ENCODE peak calls at places on chromosome 11, in nine cellular contexts. One of them, this sample, is unnamed.
A peak's percentile ranks its signal among the peaks of the same experiment; 100 is the strongest.

GRCh38 chr11:102733232-102733875 is 8.6 kb upstream of the MMP8 start:
- DNase-seq in pancreas: peak; percentile 47
- DNase-seq in CD8-positive, alpha-beta T cell: no peak
- DNase-seq in astrocyte of the spinal cord: peak; percentile 39
- DNase-seq in OCI-LY7: peak; percentile 56
- DNase-seq in heart right ventricle: no peak
- DNase-seq in ovary: no peak
- DNase-seq in hepatocyte: peak; percentile 83
- DNase-seq in transverse colon: peak; percentile 72
- DNase-seq in this sample: no peak

GRCh38 chr11:77084581-77085191 is 17.9 kb downstream of the CAPN5 start:
- DNase-seq in CD8-positive, alpha-beta T cell: no peak
- DNase-seq in ovary: peak; percentile 22
- DNase-seq in OCI-LY7: no peak
- DNase-seq in transverse colon: peak; percentile 8
- DNase-seq in pancreas: no peak
- DNase-seq in heart right ventricle: no peak
- DNase-seq in hepatocyte: no peak
- DNase-seq in astrocyte of the spinal cord: no peak
- DNase-seq in this sample: no peak

GRCh38 chr11:10805741-10806140 is 3.0 kb downstream of the EIF4G2 start:
- DNase-seq in ovary: no peak
- DNase-seq in transverse colon: no peak
- DNase-seq in pancreas: no peak
- DNase-seq in OCI-LY7: no peak
- DNase-seq in hepatocyte: no peak
- DNase-seq in heart right ventricle: no peak
- DNase-seq in astrocyte of the spinal cord: no peak
- DNase-seq in CD8-positive, alpha-beta T cell: no peak
- DNase-seq in this sample: no peak

GRCh38 chr11:131864205-131864604 is 493.8 kb downstream of the NTM start:
- DNase-seq in transverse colon: no peak
- DNase-seq in astrocyte of the spinal cord: no peak
- DNase-seq in OCI-LY7: no peak
- DNase-seq in ovary: no peak
- DNase-seq in hepatocyte: no peak
- DNase-seq in pancreas: no peak
- DNase-seq in CD8-positive, alpha-beta T cell: no peak
- DNase-seq in heart right ventricle: no peak
- DNase-seq in this sample: no peak

GRCh38 chr11:120142072-120142423 is 4.1 kb upstream of the TRIM29 start:
- DNase-seq in astrocyte of the spinal cord: no peak
- DNase-seq in OCI-LY7: no peak
- DNase-seq in CD8-positive, alpha-beta T cell: no peak
- DNase-seq in transverse colon: no peak
- DNase-seq in ovary: no peak
- DNase-seq in pancreas: no peak
- DNase-seq in heart right ventricle: no peak
- DNase-seq in hepatocyte: no peak
- DNase-seq in this sample: no peak

GRCh38 chr11:2153581-2154194 is 7.3 kb downstream of the INS start:
- DNase-seq in transverse colon: no peak
- DNase-seq in astrocyte of the spinal cord: no peak
- DNase-seq in pancreas: no peak
- DNase-seq in OCI-LY7: no peak
- DNase-seq in ovary: no peak
- DNase-seq in CD8-positive, alpha-beta T cell: no peak
- DNase-seq in heart right ventricle: no peak
- DNase-seq in hepatocyte: no peak
- DNase-seq in this sample: no peak

GRCh38 chr11:109853156-109853776 is 239.9 kb upstream of the ZC3H12C start:
- DNase-seq in ovary: no peak
- DNase-seq in CD8-positive, alpha-beta T cell: no peak
- DNase-seq in astrocyte of the spinal cord: peak; percentile 88
- DNase-seq in OCI-LY7: peak; percentile 47
- DNase-seq in hepatocyte: peak; percentile 51
- DNase-seq in heart right ventricle: no peak
- DNase-seq in pancreas: no peak
- DNase-seq in transverse colon: no peak
- DNase-seq in this sample: peak; percentile 40

GRCh38 chr11:127362754-127363153 is 362.2 kb upstream of the KIRREL3 start:
- DNase-seq in hepatocyte: no peak
- DNase-seq in OCI-LY7: no peak
- DNase-seq in transverse colon: no peak
- DNase-seq in heart right ventricle: no peak
- DNase-seq in ovary: no peak
- DNase-seq in pancreas: no peak
- DNase-seq in CD8-positive, alpha-beta T cell: no peak
- DNase-seq in astrocyte of the spinal cord: no peak
- DNase-seq in this sample: no peak

GRCh38 chr11:11738370-11738769 is 103.4 kb upstream of the USP47 start:
- DNase-seq in pancreas: no peak
- DNase-seq in astrocyte of the spinal cord: no peak
- DNase-seq in heart right ventricle: no peak
- DNase-seq in ovary: no peak
- DNase-seq in CD8-positive, alpha-beta T cell: no peak
- DNase-seq in OCI-LY7: no peak
- DNase-seq in hepatocyte: no peak
- DNase-seq in transverse colon: no peak
- DNase-seq in this sample: no peak

GRCh38 chr11:115256326-115257197 is 247.7 kb downstream of the CADM1 start:
- DNase-seq in hepatocyte: no peak
- DNase-seq in OCI-LY7: peak; percentile 82
- DNase-seq in astrocyte of the spinal cord: no peak
- DNase-seq in heart right ventricle: no peak
- DNase-seq in CD8-positive, alpha-beta T cell: no peak
- DNase-seq in transverse colon: peak; percentile 22
- DNase-seq in ovary: no peak
- DNase-seq in pancreas: no peak
- DNase-seq in this sample: no peak

GRCh38 chr11:93849751-93850584 is 450 bp downstream of the VSTM5 start:
- DNase-seq in astrocyte of the spinal cord: peak; percentile 14
- DNase-seq in pancreas: peak; percentile 50
- DNase-seq in ovary: no peak
- DNase-seq in hepatocyte: peak; percentile 38
- DNase-seq in heart right ventricle: peak; percentile 7
- DNase-seq in OCI-LY7: no peak
- DNase-seq in transverse colon: peak; percentile 65
- DNase-seq in CD8-positive, alpha-beta T cell: no peak
- DNase-seq in this sample: no peak

DNA sequence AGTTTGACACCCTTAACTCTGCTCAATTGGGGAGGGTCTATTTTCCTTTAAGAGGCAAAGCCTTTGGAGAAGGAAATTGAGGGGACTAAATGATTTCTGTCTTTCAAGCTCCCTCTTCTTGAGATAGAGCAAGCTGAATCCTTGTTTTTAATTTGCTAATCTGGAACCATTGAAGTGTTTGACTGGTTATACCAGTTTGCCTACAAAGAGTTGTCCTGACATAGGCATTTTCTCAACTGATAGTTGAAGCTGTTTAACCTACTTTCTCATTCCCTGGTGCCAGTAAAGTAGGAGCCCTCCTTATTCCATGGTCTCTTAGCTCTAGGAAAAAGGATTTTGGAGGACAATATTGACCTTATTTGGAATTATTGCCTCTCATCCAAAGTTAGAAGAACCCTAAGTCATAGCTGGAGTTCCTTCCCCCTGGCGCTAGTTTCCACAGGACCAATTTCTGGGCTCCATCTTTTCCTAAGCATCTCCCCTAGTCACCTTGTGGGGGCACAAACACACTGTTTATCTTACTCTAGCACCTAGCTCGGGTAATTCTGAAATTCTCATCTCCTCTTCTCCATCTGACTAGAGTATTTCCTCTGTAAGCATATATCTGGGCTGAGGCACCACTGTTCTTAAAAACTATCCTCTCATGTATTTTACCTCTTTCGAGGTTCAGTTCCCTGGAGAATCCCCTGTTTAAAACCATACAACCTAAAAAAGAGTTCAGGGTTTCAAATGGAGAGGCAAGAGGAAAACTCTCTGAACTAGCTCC is 7.4 kb downstream of the ZDHHC5 start:
- DNase-seq in astrocyte of the spinal cord: no peak
- DNase-seq in transverse colon: no peak
- DNase-seq in ovary: no peak
- DNase-seq in OCI-LY7: no peak
- DNase-seq in pancreas: no peak
- DNase-seq in CD8-positive, alpha-beta T cell: no peak
- DNase-seq in hepatocyte: no peak
- DNase-seq in heart right ventricle: no peak
- DNase-seq in this sample: no peak
- TF ChIP-seq CTCF in astrocyte of the spinal cord: no peak
- TF ChIP-seq CTCF in transverse colon: no peak
- TF ChIP-seq CTCF in ovary: no peak
- TF ChIP-seq CTCF in OCI-LY7: no peak
- TF ChIP-seq CTCF in pancreas: no peak
- TF ChIP-seq CTCF in CD8-positive, alpha-beta T cell: no peak
- TF ChIP-seq CTCF in hepatocyte: no peak
- TF ChIP-seq CTCF in heart right ventricle: no peak
- TF ChIP-seq CTCF in this sample: no peak

GRCh38 chr11:6321356-6321755 is 1.1 kb upstream of the CAVIN3 start:
- DNase-seq in ovary: no peak
- DNase-seq in astrocyte of the spinal cord: no peak
- DNase-seq in heart right ventricle: no peak
- DNase-seq in transverse colon: no peak
- DNase-seq in CD8-positive, alpha-beta T cell: no peak
- DNase-seq in pancreas: no peak
- DNase-seq in OCI-LY7: no peak
- DNase-seq in hepatocyte: no peak
- DNase-seq in this sample: no peak

GRCh38 chr11:6319001-6319878 is 1.1 kb downstream of the CAVIN3 start:
- DNase-seq in OCI-LY7: no peak
- DNase-seq in pancreas: peak; percentile 46
- DNase-seq in transverse colon: peak; percentile 16
- DNase-seq in heart right ventricle: peak; percentile 59
- DNase-seq in hepatocyte: peak; percentile 47
- DNase-seq in ovary: peak; percentile 62
- DNase-seq in CD8-positive, alpha-beta T cell: no peak
- DNase-seq in astrocyte of the spinal cord: peak; percentile 26
- DNase-seq in this sample: peak; percentile 63

GRCh38 chr11:6320411-6321207 is at the start of gene CAVIN3:
- DNase-seq in OCI-LY7: no peak
- DNase-seq in astrocyte of the spinal cord: peak; percentile 87
- DNase-seq in transverse colon: peak; percentile 59
- DNase-seq in pancreas: peak; percentile 79
- DNase-seq in ovary: peak; percentile 91
- DNase-seq in heart right ventricle: peak; percentile 90
- DNase-seq in hepatocyte: peak; percentile 84
- DNase-seq in CD8-positive, alpha-beta T cell: no peak
- DNase-seq in this sample: no peak

GRCh38 chr11:6321961-6322362 is 1.7 kb upstream of the CAVIN3 start:
- DNase-seq in OCI-LY7: no peak
- DNase-seq in pancreas: no peak
- DNase-seq in CD8-positive, alpha-beta T cell: no peak
- DNase-seq in ovary: no peak
- DNase-seq in heart right ventricle: no peak
- DNase-seq in astrocyte of the spinal cord: peak; percentile 65
- DNase-seq in transverse colon: no peak
- DNase-seq in hepatocyte: no peak
- DNase-seq in this sample: no peak

DNA sequence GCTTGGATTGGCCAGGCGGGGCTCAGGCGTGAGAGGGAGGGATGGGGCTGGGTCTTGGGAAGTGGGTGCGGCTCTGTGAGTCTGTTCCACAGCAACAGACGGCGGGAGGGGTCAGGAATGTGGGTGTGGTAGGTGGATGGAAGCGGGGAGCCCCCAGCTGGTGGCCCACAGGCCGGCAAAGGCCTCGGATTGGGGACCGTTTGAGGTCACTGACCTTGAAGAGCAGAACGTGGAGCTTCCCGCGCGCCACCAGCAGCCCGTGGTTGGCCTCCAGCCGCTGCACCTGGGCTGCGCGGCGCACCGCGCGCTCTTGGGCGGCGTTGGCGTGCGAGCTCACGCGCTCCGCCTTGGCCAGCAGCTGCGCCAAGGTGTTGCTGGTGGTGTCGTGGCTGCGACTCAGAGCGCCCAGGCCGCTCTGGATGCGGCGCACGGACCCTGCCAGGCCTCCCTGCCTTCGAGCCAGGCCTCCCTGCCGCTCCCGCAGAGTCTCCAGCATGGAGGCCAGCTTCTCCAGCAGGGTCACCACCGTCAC is 356 bp downstream of the CAVIN3 start:
- DNase-seq in heart right ventricle: peak; percentile 95
- DNase-seq in ovary: peak; percentile 90
- DNase-seq in astrocyte of the spinal cord: peak; percentile 92
- DNase-seq in transverse colon: peak; percentile 81
- DNase-seq in pancreas: peak; percentile 92
- DNase-seq in hepatocyte: peak; percentile 88
- DNase-seq in CD8-positive, alpha-beta T cell: no peak
- DNase-seq in OCI-LY7: no peak
- DNase-seq in this sample: no peak
- H3K4me3 ChIP-seq in heart right ventricle: peak overlapping the region; percentile 61
- H3K4me3 ChIP-seq in ovary: peak overlapping the region; percentile 70
- H3K4me3 ChIP-seq in astrocyte of the spinal cord: peak overlapping the region; percentile 48
- H3K4me3 ChIP-seq in transverse colon: peak overlapping the region; percentile 59
- H3K4me3 ChIP-seq in pancreas: peak overlapping the region; percentile 54
- H3K4me3 ChIP-seq in hepatocyte: peak overlapping the region; percentile 12
- H3K4me3 ChIP-seq in CD8-positive, alpha-beta T cell: no peak overlapping the region
- H3K4me3 ChIP-seq in OCI-LY7: no peak overlapping the region
- H3K4me3 ChIP-seq in this sample: peak overlapping the region; percentile 75

GRCh38 chr11:65718964-65719492 is 1.6 kb downstream of the RNASEH2C start:
- DNase-seq in pancreas: peak; percentile 74
- DNase-seq in CD8-positive, alpha-beta T cell: no peak
- DNase-seq in hepatocyte: peak; percentile 19
- DNase-seq in OCI-LY7: no peak
- DNase-seq in ovary: peak; percentile 58
- DNase-seq in heart right ventricle: peak; percentile 24
- DNase-seq in transverse colon: no peak
- DNase-seq in astrocyte of the spinal cord: peak; percentile 5
- DNase-seq in this sample: no peak
- TF ChIP-seq CTCF in pancreas: no peak
- TF ChIP-seq CTCF in CD8-positive, alpha-beta T cell: no peak
- TF ChIP-seq CTCF in hepatocyte: no peak
- TF ChIP-seq CTCF in OCI-LY7: no peak
- TF ChIP-seq CTCF in ovary: no peak
- TF ChIP-seq CTCF in heart right ventricle: no peak
- TF ChIP-seq CTCF in transverse colon: no peak
- TF ChIP-seq CTCF in astrocyte of the spinal cord: no peak
- TF ChIP-seq CTCF in this sample: no peak

DNA sequence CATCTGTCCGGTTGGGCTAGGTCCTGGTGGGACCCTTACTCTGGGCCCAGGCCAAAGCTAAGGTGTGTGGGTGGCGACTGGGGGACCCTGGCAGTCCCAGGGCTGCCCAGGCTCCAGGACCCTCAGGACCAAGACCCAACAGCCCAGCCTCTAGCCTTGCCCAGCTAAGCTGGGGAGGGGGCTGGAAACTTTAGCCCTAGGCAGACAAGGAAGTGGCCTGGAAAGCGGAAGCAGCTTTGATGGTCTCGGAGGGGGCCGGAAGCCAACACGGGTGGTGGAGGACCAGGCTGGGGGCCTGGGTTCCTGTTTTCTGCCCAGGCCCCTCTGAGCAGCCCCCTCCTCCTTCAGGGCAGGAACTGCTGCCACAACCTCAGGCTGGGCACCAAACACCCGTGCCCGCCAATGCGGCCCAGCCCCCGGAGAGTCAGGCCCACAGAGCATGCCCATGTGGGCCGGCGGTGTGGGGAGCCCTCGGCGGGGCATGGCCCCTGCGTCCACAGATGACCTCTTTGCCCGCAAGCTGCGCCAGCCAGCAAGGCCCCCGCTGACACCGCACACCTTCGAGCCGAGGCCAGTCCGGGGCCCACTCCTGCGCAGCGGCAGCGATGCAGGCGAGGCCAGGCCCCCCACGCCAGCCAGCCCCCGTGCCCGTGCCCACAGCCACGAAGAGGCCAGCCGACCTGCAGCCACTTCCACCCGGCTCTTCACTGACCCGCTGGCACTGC is 2.7 kb downstream of the SIPA1 start:
- DNase-seq in transverse colon: peak; percentile 62
- DNase-seq in pancreas: peak; percentile 62
- DNase-seq in OCI-LY7: peak; percentile 81
- DNase-seq in astrocyte of the spinal cord: no peak
- DNase-seq in hepatocyte: no peak
- DNase-seq in heart right ventricle: peak; percentile 62
- DNase-seq in CD8-positive, alpha-beta T cell: no peak
- DNase-seq in ovary: no peak
- DNase-seq in this sample: no peak
- H3K4me3 ChIP-seq in transverse colon: peak overlapping the region; percentile 35
- H3K4me3 ChIP-seq in pancreas: no peak overlapping the region
- H3K4me3 ChIP-seq in OCI-LY7: peak overlapping the region; percentile 90
- H3K4me3 ChIP-seq in astrocyte of the spinal cord: no peak overlapping the region
- H3K4me3 ChIP-seq in hepatocyte: no peak overlapping the region
- H3K4me3 ChIP-seq in heart right ventricle: peak overlapping the region; percentile 75
- H3K4me3 ChIP-seq in CD8-positive, alpha-beta T cell: peak overlapping the region; percentile 99
- H3K4me3 ChIP-seq in ovary: no peak overlapping the region
- H3K4me3 ChIP-seq in this sample: no peak overlapping the region

This sample was measured in AG04449.